ENCODE peak calls at places on chromosomes 16 and 17, in six cellular contexts. One of them, this sample, is unnamed.

GRCh38 chr16:57092786-57093301 is 461 bp downstream of the CPNE2 start:
- DNase-seq in cardiac muscle cell: peak; percentile 35
- DNase-seq in NCI-H2081: no peak
- DNase-seq in smooth muscle cell of the brain vasculature: no peak
- DNase-seq in central memory CD8-positive, alpha-beta T cell: no peak
- DNase-seq in ACHN: peak; percentile 51
- DNase-seq in this sample: no peak

GRCh38 chr17:73485130-73485529 is 159.1 kb downstream of the SDK2 start:
- DNase-seq in cardiac muscle cell: no peak
- DNase-seq in NCI-H2081: no peak
- DNase-seq in smooth muscle cell of the brain vasculature: no peak
- DNase-seq in central memory CD8-positive, alpha-beta T cell: no peak
- DNase-seq in ACHN: no peak
- DNase-seq in this sample: no peak

GRCh38 chr16:84641643-84642358 is 6.5 kb upstream of the KLHL36 start:
- DNase-seq in cardiac muscle cell: no peak
- DNase-seq in NCI-H2081: no peak
- DNase-seq in smooth muscle cell of the brain vasculature: no peak
- DNase-seq in central memory CD8-positive, alpha-beta T cell: no peak
- DNase-seq in ACHN: peak; percentile 24
- DNase-seq in this sample: no peak

GRCh38 chr17:61338000-61338864 is 61.4 kb upstream of the TBX2 start:
- DNase-seq in cardiac muscle cell: peak; percentile 77
- DNase-seq in NCI-H2081: no peak
- DNase-seq in smooth muscle cell of the brain vasculature: no peak
- DNase-seq in central memory CD8-positive, alpha-beta T cell: no peak
- DNase-seq in ACHN: peak; percentile 70
- DNase-seq in this sample: no peak

GRCh38 chr17:78736526-78737079 is 45.5 kb downstream of the CYTH1 start:
- DNase-seq in cardiac muscle cell: no peak
- DNase-seq in NCI-H2081: peak; percentile 35
- DNase-seq in smooth muscle cell of the brain vasculature: no peak
- DNase-seq in central memory CD8-positive, alpha-beta T cell: no peak
- DNase-seq in ACHN: peak; percentile 89
- DNase-seq in this sample: no peak

GRCh38 chr16:22945361-22945760 is 131.4 kb downstream of the HS3ST2 start:
- DNase-seq in cardiac muscle cell: peak; percentile 2
- DNase-seq in NCI-H2081: no peak
- DNase-seq in smooth muscle cell of the brain vasculature: no peak
- DNase-seq in central memory CD8-positive, alpha-beta T cell: no peak
- DNase-seq in ACHN: no peak
- DNase-seq in this sample: no peak

GRCh38 chr16:73183678-73184092 is 135.8 kb upstream of the ZFHX3 start:
- DNase-seq in cardiac muscle cell: peak; percentile 84
- DNase-seq in NCI-H2081: no peak
- DNase-seq in smooth muscle cell of the brain vasculature: no peak
- DNase-seq in central memory CD8-positive, alpha-beta T cell: no peak
- DNase-seq in ACHN: no peak
- DNase-seq in this sample: no peak

GRCh38 chr16:14070877-14071575 is at the start of gene MRTFB:
- DNase-seq in cardiac muscle cell: peak; percentile 77
- DNase-seq in NCI-H2081: peak; percentile 67
- DNase-seq in smooth muscle cell of the brain vasculature: no peak
- DNase-seq in central memory CD8-positive, alpha-beta T cell: peak; percentile 69
- DNase-seq in ACHN: peak; percentile 75
- DNase-seq in this sample: no peak